ENCODE peak calls at places on chromosomes 3 and 15, in six cellular contexts. P is brain microvascular endothelial cell, O is tibial artery, G is ovary, F is DND-41, D is HepG2. B is an unnamed sample. For H3K27me3, the result is how much of the 10 kb centered on the place peaks cover.

GRCh38 chr3:127015282-127016042 is 32.5 kb downstream of the PLXNA1 start:
- DNase-seq in F (no peak), P (no peak), G (no peak), D (no peak), O (no peak), B (no peak)

GRCh38 chr15:51004103-51004536 is 90.6 kb downstream of the TNFAIP8L3 start:
- DNase-seq in F (no peak), G (no peak), O (no peak), D (no peak), P (peak), B (no peak)

GRCh38 chr15:22890296-22890695 is 51.8 kb downstream of the NIPA2 start:
- DNase-seq in O (peak), D (no peak), P (no peak), G (no peak), F (no peak), B (no peak)

GRCh38 chr15:56805466-56806146 is 72.3 kb upstream of the ZNF280D start:
- DNase-seq in P (peak), D (no peak), F (no peak), G (no peak), O (no peak), B (no peak)

GRCh38 chr3:109336272-109336957 is 931 bp downstream of the DPPA4 start:
- DNase-seq in D (no peak), G (no peak), O (no peak), P (peak), F (no peak), B (no peak)

GRCh38 chr3:17686613-17687012 is 55.8 kb downstream of the TBC1D5 start:
- DNase-seq in D (peak), P (no peak), F (no peak), G (no peak), O (no peak), B (no peak)

GRCh38 chr15:77856718-77857346 is 220.7 kb downstream of the TBC1D2B start:
- DNase-seq in O (peak), F (no peak), G (no peak), P (no peak), D (no peak), B (no peak)

GRCh38 chr15:99447497-99448371 is 118.0 kb upstream of the MEF2A start:
- DNase-seq in P (no peak), D (no peak), O (peak), G (peak), F (peak), B (no peak)

GRCh38 chr15:93362203-93362602 is 273.2 kb upstream of the RGMA start:
- DNase-seq in O (no peak), P (no peak), D (no peak), F (no peak), G (no peak), B (no peak)

GRCh38 chr3:23575697-23576096 is 230.1 kb upstream of the UBE2E1 start:
- DNase-seq in G (no peak), F (no peak), D (no peak), O (no peak), P (peak), B (no peak)

GRCh38 chr15:62791694-62792093 is 250.9 kb upstream of the TPM1 start:
- DNase-seq in G (no peak), F (no peak), D (no peak), O (no peak), P (no peak), B (no peak)

GRCh38 chr15:82043726-82044372 is 2.0 kb downstream of the MEX3B start:
- DNase-seq in P (no peak), D (no peak), O (peak), G (peak), F (no peak), B (no peak)

GRCh38 chr3:128388932-128389331 is 77.8 kb downstream of the DNAJB8 start:
- DNase-seq in P (no peak), F (no peak), D (no peak), O (no peak), G (no peak), B (no peak)

GRCh38 chr3:55483196-55484095 is 3.7 kb downstream of the WNT5A start:
- DNase-seq in F (no peak), G (peak), P (no peak), O (no peak), D (no peak), B (no peak)

GRCh38 chr3:55481918-55482495 is 5.1 kb downstream of the WNT5A start:
- DNase-seq in D (no peak), G (peak), O (no peak), F (no peak), P (peak), B (no peak)

GRCh38 chr3:55484191-55484644 is 2.9 kb downstream of the WNT5A start:
- DNase-seq in O (no peak), F (no peak), P (no peak), D (no peak), G (peak), B (no peak)

GRCh38 chr3:55481067-55481917 is 5.8 kb downstream of the WNT5A start:
- DNase-seq in D (no peak), O (no peak), G (peak), F (no peak), P (peak), B (no peak)

DNA sequence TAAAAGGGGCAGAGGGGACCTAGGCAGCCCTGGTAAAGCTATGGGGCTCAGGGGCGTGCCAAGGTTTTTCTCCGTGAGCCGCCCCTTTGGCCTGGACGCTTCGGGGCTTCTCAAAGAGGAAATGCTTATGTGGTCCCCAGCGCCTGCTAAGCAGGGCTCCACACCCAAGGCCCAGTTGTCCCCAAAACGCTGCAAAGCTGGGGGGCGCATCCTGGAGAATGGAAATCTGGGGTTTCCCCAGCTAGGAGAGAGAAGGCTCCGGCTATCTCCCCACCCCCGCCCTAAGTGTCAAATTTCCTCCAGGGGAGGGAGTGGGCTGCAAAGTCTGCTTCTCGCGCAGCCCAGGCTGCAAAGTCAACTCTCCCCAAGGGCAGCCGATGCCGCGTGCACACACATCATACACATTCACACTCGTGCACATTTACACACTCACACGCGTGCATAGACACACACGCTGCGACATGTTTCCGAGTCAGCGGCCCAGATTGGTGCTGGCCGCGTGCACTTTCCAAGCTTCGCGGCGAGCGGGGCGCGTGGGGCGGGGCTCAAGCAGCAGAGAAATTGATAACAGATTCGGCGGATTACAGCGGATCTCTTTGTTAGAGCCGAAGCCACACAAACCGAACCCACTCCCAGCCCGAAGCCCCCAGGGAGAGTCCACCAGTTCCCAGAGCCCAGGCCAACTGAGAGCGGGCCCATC is 4.5 kb downstream of the WNT5A start:
- DNase-seq in F (no peak), G (peak), O (no peak), P (peak), D (no peak), B (no peak)
- H3K27me3 ChIP-seq in F (under half), G (under half), O (under half), P (under half), D (under half), B (half or more)

GRCh38 chr3:134039161-134039862 is 9.6 kb upstream of the SLCO2A1 start:
- DNase-seq in F (no peak), O (no peak), D (peak), G (no peak), P (no peak), B (no peak)
- TF ChIP-seq CTCF in F (no peak), O (no peak), D (peak), G (no peak), P (peak), B (no peak)

GRCh38 chr3:14564741-14565140 is 24.6 kb upstream of the GRIP2 start:
- DNase-seq in G (no peak), F (no peak), P (no peak), O (no peak), D (peak), B (no peak)

GRCh38 chr3:14568269-14568668 is 28.1 kb upstream of the GRIP2 start:
- DNase-seq in F (no peak), O (no peak), G (no peak), P (no peak), D (no peak), B (no peak)

GRCh38 chr3:14569474-14569873 is 29.3 kb upstream of the GRIP2 start:
- DNase-seq in O (no peak), G (no peak), F (no peak), P (no peak), D (no peak), B (no peak)

GRCh38 chr3:14565791-14566588 is 25.8 kb upstream of the GRIP2 start:
- DNase-seq in G (no peak), F (peak), P (peak), O (no peak), D (no peak), B (no peak)

DNA sequence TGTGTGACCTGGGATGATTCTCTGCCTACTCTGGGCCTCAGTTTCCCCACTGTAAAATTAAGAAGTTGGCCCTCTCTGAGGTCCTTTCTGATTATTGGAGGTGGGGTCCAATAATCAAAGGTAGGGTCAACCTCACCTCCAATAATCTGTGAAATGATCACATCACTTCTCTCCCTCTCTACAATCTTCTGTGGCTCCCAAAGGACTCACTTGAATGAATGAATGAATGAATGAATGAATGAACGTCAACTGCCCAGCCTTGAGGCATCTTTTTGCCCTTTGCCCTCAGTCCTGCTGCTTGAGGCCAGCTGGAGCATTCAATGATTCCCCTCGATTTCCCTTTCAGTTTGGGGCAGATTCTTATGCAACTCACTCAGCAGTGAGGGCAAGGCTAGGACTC is 26.7 kb upstream of the GRIP2 start:
- DNase-seq in G (no peak), P (no peak), F (no peak), O (no peak), D (no peak), B (no peak)
- H3K27ac ChIP-seq in G (no peak), P (no peak), F (no peak), O (no peak), D (no peak), B (no peak)

DNA sequence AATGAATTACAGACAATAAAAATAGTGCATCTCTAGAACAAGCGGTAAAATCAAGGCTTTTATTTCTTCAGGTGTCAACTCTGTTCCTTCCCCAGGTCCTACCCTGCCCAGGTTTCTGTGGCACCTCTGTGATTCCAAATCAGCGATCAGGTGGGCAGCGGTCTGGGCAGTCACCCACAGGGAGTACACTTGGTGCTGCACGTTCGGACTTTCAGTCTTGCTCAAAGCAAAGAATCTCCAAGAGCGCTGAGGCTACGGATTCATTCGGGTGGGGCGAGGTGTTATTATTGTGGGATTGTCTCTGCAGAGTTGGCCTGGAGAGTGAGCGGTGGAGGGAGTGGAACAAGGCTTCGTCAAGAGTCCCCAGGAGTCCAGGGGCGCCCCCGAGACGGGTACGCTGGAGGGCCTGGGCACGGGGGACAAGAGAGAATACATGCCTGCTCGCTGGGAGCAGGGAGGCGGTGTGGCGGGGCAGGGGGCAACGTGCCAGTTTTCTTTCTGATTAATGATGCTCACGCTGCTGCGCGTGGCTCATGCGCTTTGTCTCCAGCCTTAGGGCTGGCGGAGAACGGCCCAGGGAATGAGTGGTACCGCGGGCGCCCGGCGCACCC is 580 bp upstream of the ARPP21 start:
- DNase-seq in D (no peak), G (no peak), F (peak), O (no peak), P (no peak), B (no peak)
- H3K27me3 ChIP-seq in D (under half), G (under half), F (under half), O (under half), P (under half), B (under half)

GRCh38 chr15:25137013-25137412 is 182.2 kb downstream of the SNRPN start:
- DNase-seq in G (no peak), F (no peak), D (no peak), O (no peak), P (no peak), B (no peak)

GRCh38 chr15:25134546-25134945 is 179.8 kb downstream of the SNRPN start:
- DNase-seq in F (no peak), G (no peak), P (peak), O (no peak), D (peak), B (no peak)

GRCh38 chr15:25133804-25134203 is 179.0 kb downstream of the SNRPN start:
- DNase-seq in G (no peak), F (no peak), P (no peak), D (no peak), O (no peak), B (no peak)

DNA sequence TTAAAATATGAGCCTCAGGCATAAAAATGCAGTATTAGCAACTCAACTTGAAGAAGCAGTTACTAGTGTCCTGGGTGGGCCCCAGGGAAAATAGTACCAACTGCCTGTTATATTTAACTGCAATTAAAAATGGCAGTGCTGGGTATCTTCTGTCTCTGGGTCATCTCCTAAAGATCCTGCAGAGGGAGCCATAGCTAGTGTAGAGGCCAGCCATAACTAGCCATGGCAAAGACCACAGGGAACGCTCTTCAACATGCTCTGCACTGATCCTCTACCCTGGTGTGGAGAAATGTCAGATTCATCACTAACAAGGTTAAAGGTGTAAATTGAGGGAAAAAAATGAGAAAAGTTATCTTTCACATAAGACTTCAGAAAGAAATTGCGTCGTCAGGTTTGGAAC is 181.3 kb downstream of the SNRPN start:
- DNase-seq in G (no peak), P (peak), F (no peak), D (peak), O (no peak), B (no peak)
- TF ChIP-seq CTCF in G (no peak), P (peak), F (no peak), D (peak), O (no peak), B (no peak)

DNA sequence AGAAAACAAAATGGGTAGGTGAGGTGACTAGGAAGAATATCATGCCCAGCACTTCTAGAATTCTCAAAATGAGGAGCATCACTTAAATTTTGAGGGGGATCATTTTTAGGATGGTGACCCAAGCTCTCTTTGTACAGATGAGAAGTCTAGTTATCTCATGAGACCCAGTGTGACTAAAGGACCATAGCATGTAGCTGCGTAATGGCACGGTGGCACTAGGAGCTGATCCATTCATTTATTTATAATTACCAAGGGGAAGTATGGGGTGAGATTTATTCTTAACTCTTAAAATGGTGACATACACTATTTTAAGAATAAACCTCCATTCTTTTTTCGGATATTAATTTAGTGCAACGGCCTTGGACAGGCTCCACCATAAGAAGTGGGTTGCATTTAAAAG is 8.3 kb downstream of the IQGAP1 start:
- DNase-seq in O (no peak), G (no peak), P (no peak), F (no peak), D (no peak), B (no peak)
- H3K27ac ChIP-seq in O (peak), G (no peak), P (no peak), F (no peak), D (no peak), B (no peak)

B was measured in CD4-positive, alpha-beta T cell.